ENCODE peak calls at places on chromosomes 6 and 20, in ten cellular contexts. D, G, Q, V, E, M, N, H, L and X are unnamed samples.

GRCh38 chr6:157896931-157897330 is 73.9 kb downstream of the SNX9 start:
- DNase-seq in N (no peak), E (no peak), L (no peak), H (no peak), G (no peak), Q (no peak), V (no peak), D (no peak), M (no peak), X (no peak)

GRCh38 chr6:89145461-89145961 is 344 bp upstream of the PM20D2 start:
- DNase-seq in E (no peak), D (peak; percentile 21), M (no peak), Q (peak; percentile 80), L (peak; percentile 84), N (no peak), G (no peak), H (no peak), V (peak; percentile 15), X (peak; percentile 68)

GRCh38 chr20:17742426-17743130 is 42.8 kb downstream of the BANF2 start:
- DNase-seq in H (no peak), M (no peak), N (no peak), G (no peak), E (no peak), V (no peak), D (no peak), Q (no peak), L (no peak), X (peak; percentile 60)

GRCh38 chr6:54112171-54112650 is 968 bp downstream of the MLIP start:
- DNase-seq in V (no peak), N (no peak), Q (no peak), E (no peak), D (peak; percentile 4), G (no peak), M (no peak), L (no peak), H (no peak), X (no peak)

GRCh38 chr6:43221046-43221773 is 8.1 kb downstream of the DNPH1 start:
- DNase-seq in G (no peak), D (peak; percentile 6), V (no peak), L (no peak), Q (no peak), M (no peak), N (no peak), H (no peak), E (no peak), X (no peak)

GRCh38 chr20:49346682-49347081 is 68.8 kb upstream of the ZNFX1 start:
- DNase-seq in Q (no peak), G (no peak), M (no peak), E (no peak), N (no peak), D (no peak), H (no peak), L (no peak), V (no peak), X (no peak)

GRCh38 chr6:160386869-160387518 is 38.8 kb downstream of the SLC22A3 start:
- DNase-seq in M (no peak), E (no peak), N (peak; percentile 35), G (no peak), D (peak; percentile 66), L (no peak), H (no peak), Q (no peak), V (no peak), X (no peak)

GRCh38 chr6:44804016-44804415 is 416.5 kb downstream of the CDC5L start:
- DNase-seq in N (no peak), G (no peak), V (no peak), E (no peak), D (no peak), L (no peak), Q (no peak), M (no peak), H (no peak), X (no peak)

GRCh38 chr6:87979737-87980136 is 67.9 kb upstream of the SPACA1 start:
- DNase-seq in L (no peak), M (no peak), E (no peak), H (no peak), Q (no peak), G (no peak), V (no peak), D (no peak), N (no peak), X (no peak)